ENCODE peak calls at places on chromosomes 6 and 20, in four cellular contexts. K is PC-3, C is hepatocyte, P is HCT116. Y is an unnamed sample.
A peak's percentile ranks its signal among the peaks of the same experiment; 100 is the strongest.

GRCh38 chr6:155141512-155141911 is 122.3 kb upstream of the CLDN20 start:
- DNase-seq in P (no peak), C (no peak), K (no peak), Y (no peak)

GRCh38 chr6:166952122-166952521 is 4.2 kb downstream of the RNASET2 start:
- DNase-seq in K (no peak), C (no peak), P (no peak), Y (no peak)

GRCh38 chr6:7401103-7401502 is 11.5 kb downstream of the RIOK1 start:
- DNase-seq in C (no peak), K (peak; percentile 86), P (no peak), Y (peak; percentile 27)

GRCh38 chr20:12925214-12925755 is 83.5 kb upstream of the SPTLC3 start:
- DNase-seq in C (peak; percentile 87), K (peak; percentile 92), P (peak; percentile 19), Y (peak; percentile 92)

GRCh38 chr20:63100401-63100925 is 93.7 kb upstream of the BHLHE23 start:
- DNase-seq in K (no peak), P (no peak), C (no peak), Y (no peak)

GRCh38 chr20:46872315-46873211 is 22.1 kb upstream of the EYA2 start:
- DNase-seq in C (no peak), K (no peak), P (peak; percentile 13), Y (peak; percentile 21)

GRCh38 chr6:136643850-136644596 is 93.8 kb upstream of the MAP7 start:
- DNase-seq in K (peak; percentile 88), C (peak; percentile 91), P (peak; percentile 79), Y (peak; percentile 70)

GRCh38 chr20:57385940-57386339 is 5.3 kb upstream of the RBM38 start:
- DNase-seq in P (no peak), K (no peak), C (no peak), Y (no peak)

GRCh38 chr6:19891446-19891845 is 54.3 kb downstream of the ID4 start:
- DNase-seq in C (no peak), K (no peak), P (no peak), Y (no peak)

GRCh38 chr6:14129572-14129971 is 12.0 kb downstream of the CD83 start:
- DNase-seq in C (peak; percentile 84), K (peak; percentile 65), P (peak; percentile 34), Y (peak; percentile 68)

GRCh38 chr6:168713839-168714238 is 272.9 kb downstream of the SMOC2 start:
- DNase-seq in P (peak; percentile 49), C (peak; percentile 71), K (peak; percentile 6), Y (peak; percentile 27)

GRCh38 chr6:155174576-155175174 is 89.1 kb upstream of the CLDN20 start:
- DNase-seq in C (peak; percentile 89), P (peak; percentile 85), K (peak; percentile 79), Y (peak; percentile 90)

GRCh38 chr6:85672623-85673022 is 29.9 kb upstream of the SYNCRIP start:
- DNase-seq in K (no peak), C (no peak), P (no peak), Y (no peak)

GRCh38 chr20:35726759-35727711 is 15.0 kb downstream of the RBM39 start:
- DNase-seq in C (no peak), P (no peak), K (no peak), Y (no peak)
- H3K36me3 ChIP-seq in C (peaks cover 11% of the 10 kb centered on the region), P (peaks cover 83% of the 10 kb centered on the region), K (peaks cover 86% of the 10 kb centered on the region), Y (peaks cover 97% of the 10 kb centered on the region)

DNA sequence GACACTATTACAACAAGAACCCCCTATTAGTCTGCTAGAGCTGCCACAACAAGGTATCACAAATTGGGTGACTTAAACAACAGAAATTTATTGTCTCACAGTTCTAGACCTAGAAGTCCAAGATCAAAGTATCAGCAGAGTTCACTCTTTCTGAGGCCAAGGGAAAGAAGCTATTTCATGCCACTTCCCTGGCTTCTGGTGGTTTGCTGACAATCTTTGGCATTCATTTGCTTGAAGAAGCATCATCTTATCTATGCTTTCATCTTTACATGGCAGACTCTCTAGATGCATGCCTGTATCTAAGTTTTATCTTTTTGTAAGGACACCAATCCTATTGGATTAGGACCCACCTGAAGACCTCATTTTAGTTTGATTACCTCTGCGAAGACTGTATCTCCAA is 296.8 kb upstream of the MARCKS start:
- DNase-seq in K (no peak), C (no peak), P (no peak), Y (peak; percentile 17)
- H2AFZ ChIP-seq in K (no peak overlapping the region), C (no peak overlapping the region), P (peak overlapping the region; percentile 80), Y (peak overlapping the region; percentile 1)

DNA sequence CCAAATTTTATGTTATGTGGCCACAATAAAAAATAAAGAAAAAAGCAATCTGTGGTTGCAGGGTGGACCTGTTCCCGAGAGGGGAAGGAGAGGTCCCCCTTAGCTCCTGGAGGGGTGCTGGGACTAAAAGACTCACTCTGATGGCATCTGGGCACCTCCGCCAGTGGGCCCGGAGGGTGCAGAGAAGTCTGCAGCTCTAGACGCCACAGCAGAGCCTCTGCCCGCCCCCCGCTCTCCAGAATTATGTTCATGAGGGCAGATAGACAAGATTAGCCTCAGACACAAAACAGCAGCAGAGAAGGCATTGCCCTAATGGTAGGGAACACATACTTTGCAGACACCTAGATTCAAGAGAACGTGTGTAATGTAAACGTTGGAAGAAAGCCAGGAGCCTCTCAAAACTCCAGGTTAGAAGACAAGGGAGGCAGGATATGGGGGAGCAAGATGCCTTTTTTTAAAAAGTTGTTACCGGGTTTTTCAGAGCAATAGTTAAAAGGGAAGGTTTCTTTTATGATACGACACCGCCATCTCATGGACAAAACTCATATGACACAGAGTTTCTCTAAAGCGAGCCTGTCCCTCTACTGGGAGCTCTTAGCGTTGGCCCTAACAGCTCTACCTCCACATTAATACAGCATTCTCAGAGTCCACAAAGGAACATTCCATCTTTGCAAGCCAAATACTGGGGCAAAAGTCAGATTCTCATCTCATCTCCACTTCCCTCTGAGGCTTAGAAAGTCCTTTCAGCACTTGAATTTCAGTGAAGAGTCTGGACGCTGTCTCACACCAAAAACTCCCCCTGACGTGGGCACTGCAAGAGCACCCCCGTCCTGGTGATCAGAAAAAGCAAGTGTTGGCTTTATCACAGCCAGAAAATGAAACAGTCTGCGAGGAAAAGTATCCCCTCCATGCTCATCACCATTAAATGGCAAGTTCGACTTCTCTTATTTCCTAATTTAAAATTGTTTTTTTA is 47.2 kb downstream of the FOXF2 start:
- DNase-seq in C (peak; percentile 85), K (peak; percentile 92), P (peak; percentile 57), Y (peak; percentile 78)
- TF ChIP-seq EZH2 in C (no peak), K (no peak), P (no peak), Y (no peak)

DNA sequence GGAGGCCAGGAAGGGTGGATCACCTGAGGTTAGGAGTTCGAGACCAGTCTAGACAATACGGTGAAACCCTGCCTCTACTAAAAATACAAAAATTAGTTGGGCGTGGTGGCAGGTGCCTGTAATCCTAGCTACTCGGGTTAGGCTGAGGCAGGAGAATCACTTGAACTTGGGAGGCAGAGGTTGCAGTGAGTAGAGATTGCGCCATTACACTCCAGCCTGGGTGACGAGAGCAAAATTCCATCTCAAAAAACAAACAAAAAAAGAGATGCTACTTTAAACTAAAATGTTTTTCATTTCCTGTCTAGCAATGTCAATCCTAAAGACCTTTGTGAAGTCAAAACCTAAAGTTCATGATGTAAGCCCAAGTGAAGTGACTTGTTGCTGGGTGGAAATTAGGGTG is 12.9 kb downstream of the DSN1 start:
- DNase-seq in P (no peak), C (no peak), K (no peak), Y (no peak)
- H3K36me3 ChIP-seq in P (peaks cover 16% of the 10 kb centered on the region), C (no peaks in the 10 kb centered on the region), K (peaks cover 21% of the 10 kb centered on the region), Y (peaks cover 13% of the 10 kb centered on the region)

Y was measured in GM23248.